ENCODE peak calls at places on chromosomes 6 and 20, in four cellular contexts. One of them, this sample, is unnamed.

GRCh38 chr20:37901667-37902503 is 1.0 kb upstream of the VSTM2L start:
- DNase-seq in breast epithelium: no peak
- DNase-seq in aorta: no peak
- DNase-seq in CD4-positive, alpha-beta memory T cell: no peak
- DNase-seq in this sample: peak

GRCh38 chr6:69988458-69989126 is 122.2 kb downstream of the COL19A1 start:
- DNase-seq in breast epithelium: no peak
- DNase-seq in aorta: no peak
- DNase-seq in CD4-positive, alpha-beta memory T cell: no peak
- DNase-seq in this sample: peak

GRCh38 chr20:49892260-49893216 is 22.8 kb downstream of the SPATA2 start:
- DNase-seq in breast epithelium: peak
- DNase-seq in aorta: peak
- DNase-seq in CD4-positive, alpha-beta memory T cell: no peak
- DNase-seq in this sample: no peak

GRCh38 chr6:160000280-160000704 is 31.4 kb downstream of the IGF2R start:
- DNase-seq in breast epithelium: no peak
- DNase-seq in aorta: no peak
- DNase-seq in CD4-positive, alpha-beta memory T cell: no peak
- DNase-seq in this sample: no peak

GRCh38 chr20:59933296-59933848 is at the start of gene SYCP2:
- DNase-seq in breast epithelium: peak
- DNase-seq in aorta: peak
- DNase-seq in CD4-positive, alpha-beta memory T cell: peak
- DNase-seq in this sample: peak

GRCh38 chr20:20781029-20781428 is 68.6 kb upstream of the RALGAPA2 start:
- DNase-seq in breast epithelium: no peak
- DNase-seq in aorta: no peak
- DNase-seq in CD4-positive, alpha-beta memory T cell: no peak
- DNase-seq in this sample: no peak

GRCh38 chr20:19244291-19244690 is 31.8 kb downstream of the SLC24A3 start:
- DNase-seq in breast epithelium: no peak
- DNase-seq in aorta: no peak
- DNase-seq in CD4-positive, alpha-beta memory T cell: no peak
- DNase-seq in this sample: no peak

GRCh38 chr6:17928514-17929430 is 58.7 kb downstream of the KIF13A start:
- DNase-seq in breast epithelium: no peak
- DNase-seq in aorta: no peak
- DNase-seq in CD4-positive, alpha-beta memory T cell: no peak
- DNase-seq in this sample: no peak

GRCh38 chr20:48928832-48929725 is 7.6 kb downstream of the ARFGEF2 start:
- DNase-seq in breast epithelium: no peak
- DNase-seq in aorta: no peak
- DNase-seq in CD4-positive, alpha-beta memory T cell: no peak
- DNase-seq in this sample: no peak

GRCh38 chr6:38169221-38169674 is 349.7 kb downstream of the ZFAND3 start:
- DNase-seq in breast epithelium: no peak
- DNase-seq in aorta: peak
- DNase-seq in CD4-positive, alpha-beta memory T cell: no peak
- DNase-seq in this sample: no peak

GRCh38 chr20:21936261-21936660 is 230.8 kb downstream of the PAX1 start:
- DNase-seq in breast epithelium: no peak
- DNase-seq in aorta: no peak
- DNase-seq in CD4-positive, alpha-beta memory T cell: no peak
- DNase-seq in this sample: no peak

GRCh38 chr6:32842021-32842650 is 1.7 kb downstream of the PSMB8 start:
- DNase-seq in breast epithelium: no peak
- DNase-seq in aorta: no peak
- DNase-seq in CD4-positive, alpha-beta memory T cell: no peak
- DNase-seq in this sample: no peak

GRCh38 chr6:74720923-74721322 is 484.9 kb downstream of the COL12A1 start:
- DNase-seq in breast epithelium: no peak
- DNase-seq in aorta: no peak
- DNase-seq in CD4-positive, alpha-beta memory T cell: no peak
- DNase-seq in this sample: no peak

GRCh38 chr6:82843291-82843885 is 222.3 kb downstream of the UBE3D start:
- DNase-seq in breast epithelium: no peak
- DNase-seq in aorta: no peak
- DNase-seq in CD4-positive, alpha-beta memory T cell: no peak
- DNase-seq in this sample: no peak

GRCh38 chr6:30007132-30007764 is 53.8 kb upstream of the POLR1H start:
- DNase-seq in breast epithelium: no peak
- DNase-seq in aorta: peak
- DNase-seq in CD4-positive, alpha-beta memory T cell: peak
- DNase-seq in this sample: no peak
- H3K4me3 ChIP-seq in breast epithelium: peak
- H3K4me3 ChIP-seq in aorta: peak
- H3K4me3 ChIP-seq in CD4-positive, alpha-beta memory T cell: peak
- H3K4me3 ChIP-seq in this sample: no peak

GRCh38 chr6:161613711-161614110 is 339.9 kb upstream of the AGPAT4 start:
- DNase-seq in breast epithelium: no peak
- DNase-seq in aorta: no peak
- DNase-seq in CD4-positive, alpha-beta memory T cell: no peak
- DNase-seq in this sample: no peak

GRCh38 chr6:161618816-161619454 is 345.1 kb upstream of the AGPAT4 start:
- DNase-seq in breast epithelium: no peak
- DNase-seq in aorta: no peak
- DNase-seq in CD4-positive, alpha-beta memory T cell: no peak
- DNase-seq in this sample: peak
- H3K4me3 ChIP-seq in breast epithelium: no peak
- H3K4me3 ChIP-seq in aorta: no peak
- H3K4me3 ChIP-seq in CD4-positive, alpha-beta memory T cell: no peak
- H3K4me3 ChIP-seq in this sample: no peak

GRCh38 chr6:65570340-65570739 is 136.7 kb downstream of the EYS start:
- DNase-seq in breast epithelium: no peak
- DNase-seq in aorta: no peak
- DNase-seq in CD4-positive, alpha-beta memory T cell: no peak
- DNase-seq in this sample: no peak
- H3K4me3 ChIP-seq in breast epithelium: no peak
- H3K4me3 ChIP-seq in aorta: no peak
- H3K4me3 ChIP-seq in CD4-positive, alpha-beta memory T cell: no peak
- H3K4me3 ChIP-seq in this sample: no peak

DNA sequence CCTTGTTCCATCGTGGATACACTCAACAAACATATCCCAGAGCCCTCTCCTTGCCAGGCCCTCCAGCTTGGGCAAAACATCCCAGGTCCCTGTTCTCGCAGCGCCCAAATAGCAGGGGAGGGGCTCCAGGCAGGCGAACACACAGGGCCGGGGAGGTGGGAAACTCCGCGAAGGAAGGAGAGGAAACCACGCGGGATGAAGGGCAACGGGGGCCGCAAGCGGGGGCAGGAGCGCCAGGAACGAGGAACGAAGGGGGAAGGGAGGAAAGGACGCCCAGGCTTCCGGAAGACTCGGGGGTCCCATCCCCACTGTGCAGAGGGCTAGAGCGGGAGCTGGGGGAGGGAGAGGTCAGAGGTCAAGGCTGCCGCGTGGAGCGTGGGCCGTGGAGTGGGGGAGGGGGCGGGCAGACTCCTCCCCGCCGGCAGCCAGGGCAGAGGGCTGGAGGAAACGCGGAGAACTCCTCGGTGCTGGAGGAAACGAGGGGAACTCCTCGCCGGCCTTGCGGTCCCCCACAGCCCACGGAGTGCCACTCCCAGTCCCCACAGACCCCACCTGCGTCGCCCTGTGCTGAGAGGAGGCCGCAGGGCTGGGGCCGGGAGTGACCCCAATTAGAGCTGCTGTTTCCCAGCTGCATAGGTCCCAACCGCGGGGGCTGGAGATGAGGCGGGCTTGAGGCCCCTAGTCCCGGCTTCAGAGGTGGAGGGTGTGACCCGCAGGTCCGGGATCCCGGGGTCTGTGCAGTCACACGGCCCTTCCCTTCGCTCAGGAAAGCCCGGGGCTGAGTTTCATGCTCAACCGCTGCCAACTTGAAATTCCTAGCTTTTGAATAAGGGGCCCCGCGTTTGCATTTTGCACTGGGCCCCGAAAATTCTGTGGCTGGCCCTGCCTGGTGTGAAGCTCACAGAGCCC is 1.2 kb upstream of the RBM38 start:
- DNase-seq in breast epithelium: no peak
- DNase-seq in aorta: peak
- DNase-seq in CD4-positive, alpha-beta memory T cell: peak
- DNase-seq in this sample: peak
- H3K4me3 ChIP-seq in breast epithelium: peak
- H3K4me3 ChIP-seq in aorta: no peak
- H3K4me3 ChIP-seq in CD4-positive, alpha-beta memory T cell: peak
- H3K4me3 ChIP-seq in this sample: peak

GRCh38 chr20:64155258-64156135 is 8.8 kb upstream of the MYT1 start:
- DNase-seq in breast epithelium: no peak
- DNase-seq in aorta: no peak
- DNase-seq in CD4-positive, alpha-beta memory T cell: no peak
- DNase-seq in this sample: no peak

GRCh38 chr20:64153410-64153809 is 10.8 kb upstream of the MYT1 start:
- DNase-seq in breast epithelium: no peak
- DNase-seq in aorta: no peak
- DNase-seq in CD4-positive, alpha-beta memory T cell: no peak
- DNase-seq in this sample: no peak

GRCh38 chr20:64156136-64156885 is 7.9 kb upstream of the MYT1 start:
- DNase-seq in breast epithelium: no peak
- DNase-seq in aorta: no peak
- DNase-seq in CD4-positive, alpha-beta memory T cell: no peak
- DNase-seq in this sample: no peak

GRCh38 chr20:64153861-64154589 is 10.2 kb upstream of the MYT1 start:
- DNase-seq in breast epithelium: no peak
- DNase-seq in aorta: no peak
- DNase-seq in CD4-positive, alpha-beta memory T cell: no peak
- DNase-seq in this sample: no peak

GRCh38 chr20:64154590-64155257 is 9.5 kb upstream of the MYT1 start:
- DNase-seq in breast epithelium: no peak
- DNase-seq in aorta: no peak
- DNase-seq in CD4-positive, alpha-beta memory T cell: no peak
- DNase-seq in this sample: no peak
- H3K4me3 ChIP-seq in breast epithelium: no peak
- H3K4me3 ChIP-seq in aorta: no peak
- H3K4me3 ChIP-seq in CD4-positive, alpha-beta memory T cell: no peak
- H3K4me3 ChIP-seq in this sample: no peak

GRCh38 chr20:18056174-18057105 is 1.3 kb downstream of the OVOL2 start:
- DNase-seq in breast epithelium: no peak
- DNase-seq in aorta: no peak
- DNase-seq in CD4-positive, alpha-beta memory T cell: no peak
- DNase-seq in this sample: no peak

GRCh38 chr20:18057106-18057993 is at the start of gene OVOL2:
- DNase-seq in breast epithelium: peak
- DNase-seq in aorta: no peak
- DNase-seq in CD4-positive, alpha-beta memory T cell: no peak
- DNase-seq in this sample: no peak

GRCh38 chr20:18059603-18060002 is 1.9 kb upstream of the OVOL2 start:
- DNase-seq in breast epithelium: no peak
- DNase-seq in aorta: no peak
- DNase-seq in CD4-positive, alpha-beta memory T cell: no peak
- DNase-seq in this sample: no peak

GRCh38 chr20:18058661-18059467 is 1.1 kb upstream of the OVOL2 start:
- DNase-seq in breast epithelium: peak
- DNase-seq in aorta: no peak
- DNase-seq in CD4-positive, alpha-beta memory T cell: no peak
- DNase-seq in this sample: no peak

DNA sequence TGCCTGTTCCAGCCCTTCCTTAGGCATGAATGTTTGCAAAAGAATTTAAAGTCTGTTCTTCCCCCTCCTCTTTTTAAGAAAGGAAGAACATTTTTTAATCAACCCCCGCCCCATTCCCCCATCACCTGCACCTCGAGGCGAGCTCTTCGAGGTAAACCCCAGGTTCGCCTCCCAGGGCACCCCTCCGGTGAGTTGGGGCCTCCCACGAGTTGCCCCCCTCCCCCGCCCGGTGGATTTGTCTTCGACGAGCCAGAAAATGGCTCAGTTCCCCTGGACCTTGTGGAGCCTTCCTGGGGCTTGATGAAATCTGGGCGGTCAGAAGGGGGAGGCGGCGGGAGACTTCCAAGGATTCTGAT is 256 bp upstream of the OVOL2 start:
- DNase-seq in breast epithelium: peak
- DNase-seq in aorta: no peak
- DNase-seq in CD4-positive, alpha-beta memory T cell: no peak
- DNase-seq in this sample: no peak
- H3K4me3 ChIP-seq in breast epithelium: peak
- H3K4me3 ChIP-seq in aorta: no peak
- H3K4me3 ChIP-seq in CD4-positive, alpha-beta memory T cell: no peak
- H3K4me3 ChIP-seq in this sample: no peak

GRCh38 chr20:47350181-47350550 is 6.3 kb downstream of the ZMYND8 start:
- DNase-seq in breast epithelium: no peak
- DNase-seq in aorta: no peak
- DNase-seq in CD4-positive, alpha-beta memory T cell: peak
- DNase-seq in this sample: peak
- H3K4me3 ChIP-seq in breast epithelium: no peak
- H3K4me3 ChIP-seq in aorta: no peak
- H3K4me3 ChIP-seq in CD4-positive, alpha-beta memory T cell: no peak
- H3K4me3 ChIP-seq in this sample: peak

DNA sequence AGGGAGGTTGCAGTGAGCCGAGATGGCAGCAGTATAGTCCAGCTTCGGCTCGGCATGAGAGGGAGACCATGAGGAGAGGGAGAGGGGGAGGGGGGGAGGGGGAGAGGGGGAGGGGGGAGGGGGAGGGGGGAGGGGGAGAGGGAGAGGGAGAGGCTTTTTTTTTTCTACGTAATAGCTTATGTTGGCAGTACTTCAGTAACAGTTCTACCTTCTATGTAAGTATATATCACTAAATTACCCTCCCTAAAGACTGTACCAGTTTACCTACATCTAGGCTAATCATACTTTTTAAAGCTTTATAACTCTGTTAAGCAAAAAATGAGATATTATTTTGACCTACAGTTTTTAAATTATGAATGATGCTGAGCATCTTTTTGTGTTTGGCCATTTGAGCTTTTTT is 13.6 kb downstream of the TM9SF4 start:
- DNase-seq in breast epithelium: no peak
- DNase-seq in aorta: no peak
- DNase-seq in CD4-positive, alpha-beta memory T cell: no peak
- DNase-seq in this sample: no peak
- H3K4me3 ChIP-seq in breast epithelium: no peak
- H3K4me3 ChIP-seq in aorta: no peak
- H3K4me3 ChIP-seq in CD4-positive, alpha-beta memory T cell: no peak
- H3K4me3 ChIP-seq in this sample: no peak

DNA sequence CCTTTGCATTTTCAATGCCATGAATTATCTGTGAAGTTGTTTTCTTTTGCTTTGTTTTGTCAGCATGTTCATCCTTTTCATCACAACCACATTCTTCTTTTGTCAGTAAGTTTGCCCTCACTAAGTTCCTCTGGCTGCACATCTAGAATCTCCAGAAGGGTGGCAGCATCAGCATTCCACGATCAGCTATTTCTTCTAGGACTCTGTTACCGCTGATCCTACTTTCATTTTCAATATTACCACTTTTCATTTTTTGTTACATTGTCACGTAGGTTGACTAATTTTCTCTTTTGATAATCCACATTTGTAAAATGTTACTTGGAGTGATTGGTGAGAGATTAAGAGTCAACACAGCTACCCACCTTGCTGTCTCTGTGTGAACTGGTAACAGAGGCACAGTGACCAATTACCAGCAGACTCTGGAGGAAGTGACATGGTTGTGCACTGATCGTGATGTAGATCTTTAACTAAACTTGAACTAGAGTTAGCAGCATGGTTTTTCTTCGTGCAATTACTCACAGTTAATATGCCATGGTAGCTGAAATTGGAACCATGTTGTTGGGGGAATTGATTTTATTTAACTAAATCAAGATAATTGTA is 307.9 kb upstream of the SLC35B3 start:
- DNase-seq in breast epithelium: no peak
- DNase-seq in aorta: no peak
- DNase-seq in CD4-positive, alpha-beta memory T cell: no peak
- DNase-seq in this sample: peak
- H3K4me3 ChIP-seq in breast epithelium: no peak
- H3K4me3 ChIP-seq in aorta: no peak
- H3K4me3 ChIP-seq in CD4-positive, alpha-beta memory T cell: no peak
- H3K4me3 ChIP-seq in this sample: peak

This sample was measured in GM12865.